ENCODE peak calls at places on chromosomes 5 and 9, in six cellular contexts. One of them, this sample, is unnamed.

GRCh38 chr9:111038336-111039202 is at the start of gene LPAR1:
- DNase-seq in IMR-90: peak; percentile 78
- DNase-seq in neuronal stem cell: peak; percentile 56
- DNase-seq in mesendoderm: peak; percentile 78
- DNase-seq in H1: peak; percentile 72
- DNase-seq in trophoblast cell: peak; percentile 8
- DNase-seq in this sample: peak; percentile 71

GRCh38 chr5:145449794-145450193 is 385.3 kb downstream of the PRELID2 start:
- DNase-seq in IMR-90: no peak
- DNase-seq in neuronal stem cell: no peak
- DNase-seq in mesendoderm: no peak
- DNase-seq in H1: no peak
- DNase-seq in trophoblast cell: no peak
- DNase-seq in this sample: no peak

GRCh38 chr5:59161206-59162105 is 578.6 kb downstream of the RAB3C start:
- DNase-seq in IMR-90: no peak
- DNase-seq in neuronal stem cell: no peak
- DNase-seq in mesendoderm: no peak
- DNase-seq in H1: no peak
- DNase-seq in trophoblast cell: peak; percentile 36
- DNase-seq in this sample: no peak

GRCh38 chr9:111582888-111583287 is 16.6 kb downstream of the PTGR1 start:
- DNase-seq in IMR-90: peak; percentile 63
- DNase-seq in neuronal stem cell: no peak
- DNase-seq in mesendoderm: no peak
- DNase-seq in H1: no peak
- DNase-seq in trophoblast cell: no peak
- DNase-seq in this sample: no peak

GRCh38 chr5:169602535-169602934 is 19.0 kb downstream of the SPDL1 start:
- DNase-seq in IMR-90: peak; percentile 81
- DNase-seq in neuronal stem cell: no peak
- DNase-seq in mesendoderm: no peak
- DNase-seq in H1: no peak
- DNase-seq in trophoblast cell: no peak
- DNase-seq in this sample: no peak

GRCh38 chr9:32500768-32501167 is 25.2 kb downstream of the RIGI start:
- DNase-seq in IMR-90: peak; percentile 46
- DNase-seq in neuronal stem cell: no peak
- DNase-seq in mesendoderm: no peak
- DNase-seq in H1: no peak
- DNase-seq in trophoblast cell: no peak
- DNase-seq in this sample: peak; percentile 63

GRCh38 chr9:124781967-124782660 is 5.2 kb downstream of the OLFML2A start:
- DNase-seq in IMR-90: no peak
- DNase-seq in neuronal stem cell: no peak
- DNase-seq in mesendoderm: no peak
- DNase-seq in H1: peak; percentile 37
- DNase-seq in trophoblast cell: no peak
- DNase-seq in this sample: no peak

GRCh38 chr9:74824654-74825053 is 63.1 kb downstream of the TRPM6 start:
- DNase-seq in IMR-90: no peak
- DNase-seq in neuronal stem cell: no peak
- DNase-seq in mesendoderm: no peak
- DNase-seq in H1: no peak
- DNase-seq in trophoblast cell: peak; percentile 11
- DNase-seq in this sample: peak; percentile 43

GRCh38 chr5:100406640-100407039 is 128.5 kb upstream of the FAM174A start:
- DNase-seq in IMR-90: peak; percentile 16
- DNase-seq in neuronal stem cell: no peak
- DNase-seq in mesendoderm: no peak
- DNase-seq in H1: no peak
- DNase-seq in trophoblast cell: no peak
- DNase-seq in this sample: no peak

GRCh38 chr5:56534102-56534501 is 281.2 kb upstream of the MAP3K1 start:
- DNase-seq in IMR-90: no peak
- DNase-seq in neuronal stem cell: no peak
- DNase-seq in mesendoderm: peak; percentile 34
- DNase-seq in H1: no peak
- DNase-seq in trophoblast cell: peak; percentile 73
- DNase-seq in this sample: no peak

GRCh38 chr5:42547146-42547545 is 123.9 kb downstream of the GHR start:
- DNase-seq in IMR-90: peak; percentile 27
- DNase-seq in neuronal stem cell: no peak
- DNase-seq in mesendoderm: no peak
- DNase-seq in H1: no peak
- DNase-seq in trophoblast cell: no peak
- DNase-seq in this sample: peak; percentile 95

GRCh38 chr9:5786370-5787127 is 46.4 kb downstream of the ERMP1 start:
- DNase-seq in IMR-90: peak; percentile 61
- DNase-seq in neuronal stem cell: no peak
- DNase-seq in mesendoderm: no peak
- DNase-seq in H1: no peak
- DNase-seq in trophoblast cell: no peak
- DNase-seq in this sample: peak; percentile 75

GRCh38 chr5:125267636-125268248 is 521.3 kb upstream of the ZNF608 start:
- DNase-seq in IMR-90: no peak
- DNase-seq in neuronal stem cell: no peak
- DNase-seq in mesendoderm: no peak
- DNase-seq in H1: no peak
- DNase-seq in trophoblast cell: no peak
- DNase-seq in this sample: no peak

GRCh38 chr9:76373173-76373771 is 21.0 kb downstream of the RFK start:
- DNase-seq in IMR-90: peak; percentile 80
- DNase-seq in neuronal stem cell: no peak
- DNase-seq in mesendoderm: no peak
- DNase-seq in H1: no peak
- DNase-seq in trophoblast cell: peak; percentile 33
- DNase-seq in this sample: peak; percentile 34

GRCh38 chr5:149448831-149449714 is 70.0 kb upstream of the IL17B start:
- DNase-seq in IMR-90: no peak
- DNase-seq in neuronal stem cell: no peak
- DNase-seq in mesendoderm: peak; percentile 75
- DNase-seq in H1: no peak
- DNase-seq in trophoblast cell: peak; percentile 32
- DNase-seq in this sample: peak; percentile 46

GRCh38 chr5:159510282-159510681 is 180.0 kb upstream of the IL12B start:
- DNase-seq in IMR-90: peak; percentile 85
- DNase-seq in neuronal stem cell: peak; percentile 70
- DNase-seq in mesendoderm: peak; percentile 98
- DNase-seq in H1: peak; percentile 66
- DNase-seq in trophoblast cell: peak; percentile 29
- DNase-seq in this sample: peak; percentile 90

GRCh38 chr5:104189909-104190308 is 627.3 kb upstream of the NUDT12 start:
- DNase-seq in IMR-90: peak; percentile 59
- DNase-seq in neuronal stem cell: no peak
- DNase-seq in mesendoderm: no peak
- DNase-seq in H1: no peak
- DNase-seq in trophoblast cell: peak; percentile 40
- DNase-seq in this sample: peak; percentile 73

GRCh38 chr5:159678800-159679392 is 237.4 kb upstream of the ADRA1B start:
- DNase-seq in IMR-90: no peak
- DNase-seq in neuronal stem cell: no peak
- DNase-seq in mesendoderm: no peak
- DNase-seq in H1: no peak
- DNase-seq in trophoblast cell: no peak
- DNase-seq in this sample: no peak

GRCh38 chr5:114928644-114929462 is 240.9 kb downstream of the TRIM36 start:
- DNase-seq in IMR-90: no peak
- DNase-seq in neuronal stem cell: no peak
- DNase-seq in mesendoderm: no peak
- DNase-seq in H1: no peak
- DNase-seq in trophoblast cell: no peak
- DNase-seq in this sample: no peak

GRCh38 chr9:105066265-105066865 is 138.4 kb upstream of the ABCA1 start:
- DNase-seq in IMR-90: no peak
- DNase-seq in neuronal stem cell: no peak
- DNase-seq in mesendoderm: no peak
- DNase-seq in H1: no peak
- DNase-seq in trophoblast cell: no peak
- DNase-seq in this sample: no peak

GRCh38 chr9:17578911-17579793 is at the start of gene SH3GL2:
- DNase-seq in IMR-90: peak; percentile 4
- DNase-seq in neuronal stem cell: peak; percentile 59
- DNase-seq in mesendoderm: peak; percentile 82
- DNase-seq in H1: peak; percentile 92
- DNase-seq in trophoblast cell: peak; percentile 1
- DNase-seq in this sample: peak; percentile 15

GRCh38 chr5:6480133-6481051 is 31.7 kb downstream of the UBE2QL1 start:
- DNase-seq in IMR-90: no peak
- DNase-seq in neuronal stem cell: no peak
- DNase-seq in mesendoderm: peak; percentile 40
- DNase-seq in H1: no peak
- DNase-seq in trophoblast cell: no peak
- DNase-seq in this sample: no peak

GRCh38 chr5:6556089-6556801 is 76.6 kb downstream of the NSUN2 start:
- DNase-seq in IMR-90: no peak
- DNase-seq in neuronal stem cell: no peak
- DNase-seq in mesendoderm: no peak
- DNase-seq in H1: no peak
- DNase-seq in trophoblast cell: no peak
- DNase-seq in this sample: no peak

GRCh38 chr9:95003694-95004451 is 277.4 kb downstream of the AOPEP start:
- DNase-seq in IMR-90: peak; percentile 53
- DNase-seq in neuronal stem cell: no peak
- DNase-seq in mesendoderm: peak; percentile 64
- DNase-seq in H1: no peak
- DNase-seq in trophoblast cell: peak; percentile 33
- DNase-seq in this sample: peak; percentile 60

GRCh38 chr5:73093943-73094342 is 26.4 kb upstream of the TMEM171 start:
- DNase-seq in IMR-90: peak; percentile 78
- DNase-seq in neuronal stem cell: no peak
- DNase-seq in mesendoderm: peak; percentile 56
- DNase-seq in H1: no peak
- DNase-seq in trophoblast cell: peak; percentile 42
- DNase-seq in this sample: peak; percentile 65

GRCh38 chr5:103624748-103625147 is 62.2 kb upstream of the NUDT12 start:
- DNase-seq in IMR-90: peak; percentile 8
- DNase-seq in neuronal stem cell: no peak
- DNase-seq in mesendoderm: no peak
- DNase-seq in H1: no peak
- DNase-seq in trophoblast cell: peak; percentile 18
- DNase-seq in this sample: peak; percentile 39

GRCh38 chr5:119270121-119270565 is 85.7 kb upstream of the TNFAIP8 start:
- DNase-seq in IMR-90: no peak
- DNase-seq in neuronal stem cell: no peak
- DNase-seq in mesendoderm: no peak
- DNase-seq in H1: no peak
- DNase-seq in trophoblast cell: no peak
- DNase-seq in this sample: no peak
- H3K4me3 ChIP-seq in IMR-90: no peak overlapping the region
- H3K4me3 ChIP-seq in neuronal stem cell: no peak overlapping the region
- H3K4me3 ChIP-seq in mesendoderm: no peak overlapping the region
- H3K4me3 ChIP-seq in H1: no peak overlapping the region
- H3K4me3 ChIP-seq in trophoblast cell: no peak overlapping the region
- H3K4me3 ChIP-seq in this sample: no peak overlapping the region

GRCh38 chr5:181243521-181244307 is at the start of gene RACK1:
- DNase-seq in IMR-90: peak; percentile 85
- DNase-seq in neuronal stem cell: peak; percentile 89
- DNase-seq in mesendoderm: peak; percentile 97
- DNase-seq in H1: peak; percentile 91
- DNase-seq in trophoblast cell: peak; percentile 95
- DNase-seq in this sample: peak; percentile 94
- H3K4ac ChIP-seq in IMR-90: peak within 1 kb of the TSS; percentile 94
- H3K4ac ChIP-seq in neuronal stem cell: peak within 1 kb of the TSS; percentile 91
- H3K4ac ChIP-seq in mesendoderm: peak within 1 kb of the TSS; percentile 88
- H3K4ac ChIP-seq in H1: peak within 1 kb of the TSS; percentile 94
- H3K4ac ChIP-seq in trophoblast cell: peak within 1 kb of the TSS; percentile 95
- H3K4ac ChIP-seq in this sample: peak within 1 kb of the TSS; percentile 73

GRCh38 chr5:177195307-177195952 is 61.9 kb downstream of the NSD1 start:
- DNase-seq in IMR-90: peak; percentile 11
- DNase-seq in neuronal stem cell: no peak
- DNase-seq in mesendoderm: peak; percentile 15
- DNase-seq in H1: no peak
- DNase-seq in trophoblast cell: no peak
- DNase-seq in this sample: peak; percentile 91
- H3K9ac ChIP-seq in IMR-90: no peak overlapping the region
- H3K9ac ChIP-seq in neuronal stem cell: no peak overlapping the region
- H3K9ac ChIP-seq in mesendoderm: no peak overlapping the region
- H3K9ac ChIP-seq in H1: no peak overlapping the region
- H3K9ac ChIP-seq in trophoblast cell: no peak overlapping the region
- H3K9ac ChIP-seq in this sample: no peak overlapping the region

GRCh38 chr9:13705356-13705755 is 425.9 kb upstream of the MPDZ start:
- DNase-seq in IMR-90: no peak
- DNase-seq in neuronal stem cell: no peak
- DNase-seq in mesendoderm: peak; percentile 19
- DNase-seq in H1: no peak
- DNase-seq in trophoblast cell: peak; percentile 70
- DNase-seq in this sample: peak; percentile 62
- H3K4me3 ChIP-seq in IMR-90: no peak overlapping the region
- H3K4me3 ChIP-seq in neuronal stem cell: no peak overlapping the region
- H3K4me3 ChIP-seq in mesendoderm: no peak overlapping the region
- H3K4me3 ChIP-seq in H1: no peak overlapping the region
- H3K4me3 ChIP-seq in trophoblast cell: no peak overlapping the region
- H3K4me3 ChIP-seq in this sample: no peak overlapping the region

GRCh38 chr5:141001466-141001853 is 35.2 kb downstream of the PCDHAC2 start:
- DNase-seq in IMR-90: no peak
- DNase-seq in neuronal stem cell: no peak
- DNase-seq in mesendoderm: peak; percentile 61
- DNase-seq in H1: peak; percentile 58
- DNase-seq in trophoblast cell: no peak
- DNase-seq in this sample: peak; percentile 31

GRCh38 chr5:141003791-141004601 is 37.7 kb downstream of the PCDHAC2 start:
- DNase-seq in IMR-90: no peak
- DNase-seq in neuronal stem cell: no peak
- DNase-seq in mesendoderm: peak; percentile 93
- DNase-seq in H1: peak; percentile 54
- DNase-seq in trophoblast cell: no peak
- DNase-seq in this sample: peak; percentile 47

GRCh38 chr5:141003026-141003425 is 36.8 kb downstream of the PCDHAC2 start:
- DNase-seq in IMR-90: no peak
- DNase-seq in neuronal stem cell: no peak
- DNase-seq in mesendoderm: no peak
- DNase-seq in H1: no peak
- DNase-seq in trophoblast cell: no peak
- DNase-seq in this sample: no peak

GRCh38 chr5:141002667-141002965 is 36.3 kb downstream of the PCDHAC2 start:
- DNase-seq in IMR-90: no peak
- DNase-seq in neuronal stem cell: no peak
- DNase-seq in mesendoderm: no peak
- DNase-seq in H1: no peak
- DNase-seq in trophoblast cell: no peak
- DNase-seq in this sample: no peak

GRCh38 chr5:141001854-141002666 is 35.8 kb downstream of the PCDHAC2 start:
- DNase-seq in IMR-90: no peak
- DNase-seq in neuronal stem cell: peak; percentile 65
- DNase-seq in mesendoderm: peak; percentile 57
- DNase-seq in H1: peak; percentile 88
- DNase-seq in trophoblast cell: no peak
- DNase-seq in this sample: peak; percentile 37
- H3K4ac ChIP-seq in IMR-90: no peak overlapping the region
- H3K4ac ChIP-seq in neuronal stem cell: no peak overlapping the region
- H3K4ac ChIP-seq in mesendoderm: no peak overlapping the region
- H3K4ac ChIP-seq in H1: peak overlapping the region; percentile 32
- H3K4ac ChIP-seq in trophoblast cell: no peak overlapping the region
- H3K4ac ChIP-seq in this sample: no peak overlapping the region

This sample was measured in mesenchymal stem cell.